ENCODE peak calls at places on chromosome 6, in nine cellular contexts. One of them, this sample, is unnamed.

GRCh38 chr6:127202676-127203075 is 64.0 kb upstream of the RNF146 start:
- DNase-seq in transverse colon: no peak
- DNase-seq in testis: no peak
- DNase-seq in adrenal gland: no peak
- DNase-seq in IMR-90: no peak
- DNase-seq in heart left ventricle: no peak
- DNase-seq in GM12891: no peak
- DNase-seq in A549: no peak
- DNase-seq in breast epithelium: no peak
- DNase-seq in this sample: no peak

GRCh38 chr6:124372076-124372475 is 568.4 kb downstream of the NKAIN2 start:
- DNase-seq in adrenal gland: no peak
- DNase-seq in breast epithelium: no peak
- DNase-seq in IMR-90: no peak
- DNase-seq in heart left ventricle: no peak
- DNase-seq in transverse colon: no peak
- DNase-seq in testis: no peak
- DNase-seq in GM12891: no peak
- DNase-seq in A549: no peak
- DNase-seq in this sample: no peak

GRCh38 chr6:167027308-167027707 is 28.1 kb downstream of the CEP43 start:
- DNase-seq in GM12891: no peak
- DNase-seq in testis: no peak
- DNase-seq in heart left ventricle: no peak
- DNase-seq in adrenal gland: no peak
- DNase-seq in transverse colon: no peak
- DNase-seq in IMR-90: no peak
- DNase-seq in breast epithelium: no peak
- DNase-seq in A549: no peak
- DNase-seq in this sample: no peak

GRCh38 chr6:78308025-78308424 is 559.3 kb upstream of the IRAK1BP1 start:
- DNase-seq in transverse colon: no peak
- DNase-seq in A549: peak
- DNase-seq in heart left ventricle: no peak
- DNase-seq in IMR-90: no peak
- DNase-seq in testis: no peak
- DNase-seq in breast epithelium: no peak
- DNase-seq in GM12891: no peak
- DNase-seq in adrenal gland: no peak
- DNase-seq in this sample: no peak

GRCh38 chr6:90221403-90221802 is 75.2 kb downstream of the BACH2 start:
- DNase-seq in IMR-90: no peak
- DNase-seq in heart left ventricle: no peak
- DNase-seq in A549: no peak
- DNase-seq in GM12891: no peak
- DNase-seq in transverse colon: no peak
- DNase-seq in testis: no peak
- DNase-seq in breast epithelium: no peak
- DNase-seq in adrenal gland: no peak
- DNase-seq in this sample: no peak

GRCh38 chr6:97524846-97525245 is 241.8 kb upstream of the MMS22L start:
- DNase-seq in A549: no peak
- DNase-seq in heart left ventricle: no peak
- DNase-seq in adrenal gland: no peak
- DNase-seq in breast epithelium: no peak
- DNase-seq in GM12891: no peak
- DNase-seq in testis: no peak
- DNase-seq in transverse colon: no peak
- DNase-seq in IMR-90: no peak
- DNase-seq in this sample: no peak

GRCh38 chr6:81696505-81696904 is 56.0 kb downstream of the TENT5A start:
- DNase-seq in GM12891: no peak
- DNase-seq in transverse colon: no peak
- DNase-seq in breast epithelium: no peak
- DNase-seq in A549: peak
- DNase-seq in adrenal gland: no peak
- DNase-seq in testis: no peak
- DNase-seq in heart left ventricle: no peak
- DNase-seq in IMR-90: peak
- DNase-seq in this sample: no peak

GRCh38 chr6:160137130-160137988 is 15.7 kb downstream of the SLC22A1 start:
- DNase-seq in breast epithelium: no peak
- DNase-seq in transverse colon: no peak
- DNase-seq in IMR-90: no peak
- DNase-seq in adrenal gland: no peak
- DNase-seq in A549: no peak
- DNase-seq in GM12891: no peak
- DNase-seq in testis: no peak
- DNase-seq in heart left ventricle: no peak
- DNase-seq in this sample: no peak

DNA sequence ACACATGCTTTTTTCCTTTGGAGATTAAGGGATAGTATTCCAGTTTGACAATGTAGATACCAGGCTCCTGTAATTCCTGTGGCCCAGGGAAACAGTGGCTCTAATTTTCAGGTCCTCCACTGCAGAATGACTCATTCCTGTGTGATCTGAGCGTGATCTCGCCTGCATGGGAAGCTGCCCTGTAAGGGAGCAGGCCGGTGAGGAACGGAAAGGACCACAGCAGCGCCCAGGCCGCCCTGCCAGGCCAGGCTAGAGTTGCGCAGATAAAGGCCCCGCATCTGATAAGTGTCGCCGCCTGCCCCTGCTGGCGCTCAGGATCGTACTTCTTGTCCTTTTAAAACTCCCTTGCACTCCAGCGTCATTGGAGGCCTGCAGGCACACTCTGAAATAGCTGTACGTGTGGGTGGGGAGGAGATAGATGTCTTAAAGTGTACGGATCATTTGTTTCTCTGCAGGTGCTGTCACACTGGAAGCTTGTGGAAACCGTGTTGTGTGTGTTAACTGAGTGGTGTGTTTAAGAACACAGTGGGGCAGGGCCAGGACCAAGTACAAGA is 60.7 kb downstream of the SYNJ2 start:
- DNase-seq in adrenal gland: peak
- DNase-seq in GM12891: no peak
- DNase-seq in heart left ventricle: no peak
- DNase-seq in breast epithelium: no peak
- DNase-seq in IMR-90: peak
- DNase-seq in A549: peak
- DNase-seq in testis: peak
- DNase-seq in transverse colon: no peak
- DNase-seq in this sample: peak
- TF ChIP-seq POLR2A in adrenal gland: peak
- TF ChIP-seq POLR2A in GM12891: no peak
- TF ChIP-seq POLR2A in heart left ventricle: no peak
- TF ChIP-seq POLR2A in breast epithelium: no peak
- TF ChIP-seq POLR2A in IMR-90: no peak
- TF ChIP-seq POLR2A in A549: no peak
- TF ChIP-seq POLR2A in testis: no peak
- TF ChIP-seq POLR2A in transverse colon: no peak
- TF ChIP-seq POLR2A in this sample: no peak

GRCh38 chr6:26086214-26086613 is 1.0 kb upstream of the HFE start:
- DNase-seq in GM12891: no peak
- DNase-seq in testis: no peak
- DNase-seq in transverse colon: no peak
- DNase-seq in heart left ventricle: no peak
- DNase-seq in adrenal gland: no peak
- DNase-seq in breast epithelium: no peak
- DNase-seq in A549: no peak
- DNase-seq in IMR-90: no peak
- DNase-seq in this sample: no peak

GRCh38 chr6:26092443-26092842 is 5.2 kb downstream of the HFE start:
- DNase-seq in IMR-90: no peak
- DNase-seq in breast epithelium: no peak
- DNase-seq in testis: no peak
- DNase-seq in adrenal gland: no peak
- DNase-seq in GM12891: no peak
- DNase-seq in heart left ventricle: no peak
- DNase-seq in A549: no peak
- DNase-seq in transverse colon: no peak
- DNase-seq in this sample: no peak

GRCh38 chr6:26089272-26089671 is 2.0 kb downstream of the HFE start:
- DNase-seq in transverse colon: peak
- DNase-seq in IMR-90: no peak
- DNase-seq in A549: no peak
- DNase-seq in testis: no peak
- DNase-seq in GM12891: no peak
- DNase-seq in breast epithelium: no peak
- DNase-seq in adrenal gland: no peak
- DNase-seq in heart left ventricle: no peak
- DNase-seq in this sample: no peak

GRCh38 chr6:26088344-26088743 is 1.1 kb downstream of the HFE start:
- DNase-seq in testis: peak
- DNase-seq in transverse colon: no peak
- DNase-seq in GM12891: no peak
- DNase-seq in breast epithelium: no peak
- DNase-seq in A549: no peak
- DNase-seq in heart left ventricle: no peak
- DNase-seq in IMR-90: no peak
- DNase-seq in adrenal gland: peak
- DNase-seq in this sample: no peak

DNA sequence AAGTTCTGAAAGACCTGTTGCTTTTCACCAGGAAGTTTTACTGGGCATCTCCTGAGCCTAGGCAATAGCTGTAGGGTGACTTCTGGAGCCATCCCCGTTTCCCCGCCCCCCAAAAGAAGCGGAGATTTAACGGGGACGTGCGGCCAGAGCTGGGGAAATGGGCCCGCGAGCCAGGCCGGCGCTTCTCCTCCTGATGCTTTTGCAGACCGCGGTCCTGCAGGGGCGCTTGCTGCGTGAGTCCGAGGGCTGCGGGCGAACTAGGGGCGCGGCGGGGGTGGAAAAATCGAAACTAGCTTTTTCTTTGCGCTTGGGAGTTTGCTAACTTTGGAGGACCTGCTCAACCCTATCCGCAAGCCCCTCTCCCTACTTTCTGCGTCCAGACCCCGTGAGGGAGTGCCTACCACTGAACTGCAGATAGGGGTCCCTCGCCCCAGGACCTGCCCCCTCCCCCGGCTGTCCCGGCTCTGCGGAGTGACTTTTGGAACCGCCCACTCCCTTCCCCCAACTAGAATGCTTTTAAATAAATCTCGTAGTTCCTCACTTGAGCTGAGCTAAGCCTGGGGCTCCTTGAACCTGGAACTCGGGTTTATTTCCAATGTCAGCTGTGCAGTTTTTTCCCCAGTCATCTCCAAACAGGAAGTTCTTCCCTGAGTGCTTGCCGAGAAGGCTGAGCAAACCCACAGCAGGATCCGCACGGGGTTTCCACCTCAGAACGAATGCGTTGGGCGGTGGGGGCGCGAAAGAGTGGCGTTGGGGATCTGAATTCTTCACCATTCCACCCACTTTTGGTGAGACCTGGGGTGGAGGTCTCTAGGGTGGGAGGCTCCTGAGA is at the start of gene HFE:
- DNase-seq in GM12891: peak
- DNase-seq in transverse colon: peak
- DNase-seq in breast epithelium: no peak
- DNase-seq in A549: peak
- DNase-seq in adrenal gland: peak
- DNase-seq in testis: peak
- DNase-seq in heart left ventricle: peak
- DNase-seq in IMR-90: peak
- DNase-seq in this sample: peak
- TF ChIP-seq POLR2A in GM12891: no peak
- TF ChIP-seq POLR2A in transverse colon: peak
- TF ChIP-seq POLR2A in breast epithelium: no peak
- TF ChIP-seq POLR2A in A549: peak
- TF ChIP-seq POLR2A in adrenal gland: peak
- TF ChIP-seq POLR2A in testis: no peak
- TF ChIP-seq POLR2A in heart left ventricle: no peak
- TF ChIP-seq POLR2A in IMR-90: no peak
- TF ChIP-seq POLR2A in this sample: no peak

GRCh38 chr6:134166529-134167221 is 114.3 kb upstream of the SLC2A12 start:
- DNase-seq in A549: peak
- DNase-seq in breast epithelium: no peak
- DNase-seq in IMR-90: peak
- DNase-seq in heart left ventricle: no peak
- DNase-seq in testis: no peak
- DNase-seq in GM12891: no peak
- DNase-seq in adrenal gland: no peak
- DNase-seq in transverse colon: no peak
- DNase-seq in this sample: no peak

GRCh38 chr6:134171517-134171916 is 119.1 kb upstream of the SLC2A12 start:
- DNase-seq in adrenal gland: peak
- DNase-seq in GM12891: no peak
- DNase-seq in A549: no peak
- DNase-seq in IMR-90: peak
- DNase-seq in heart left ventricle: no peak
- DNase-seq in testis: no peak
- DNase-seq in transverse colon: no peak
- DNase-seq in breast epithelium: no peak
- DNase-seq in this sample: no peak

GRCh38 chr6:134170844-134171243 is 118.4 kb upstream of the SLC2A12 start:
- DNase-seq in IMR-90: peak
- DNase-seq in heart left ventricle: no peak
- DNase-seq in breast epithelium: no peak
- DNase-seq in testis: no peak
- DNase-seq in transverse colon: no peak
- DNase-seq in adrenal gland: peak
- DNase-seq in GM12891: no peak
- DNase-seq in A549: no peak
- DNase-seq in this sample: no peak

GRCh38 chr6:134169881-134170486 is 117.6 kb upstream of the SLC2A12 start:
- DNase-seq in breast epithelium: no peak
- DNase-seq in GM12891: no peak
- DNase-seq in IMR-90: peak
- DNase-seq in testis: peak
- DNase-seq in A549: no peak
- DNase-seq in heart left ventricle: peak
- DNase-seq in transverse colon: no peak
- DNase-seq in adrenal gland: peak
- DNase-seq in this sample: no peak

GRCh38 chr6:134168580-134169223 is 116.3 kb upstream of the SLC2A12 start:
- DNase-seq in breast epithelium: no peak
- DNase-seq in transverse colon: no peak
- DNase-seq in GM12891: no peak
- DNase-seq in heart left ventricle: no peak
- DNase-seq in adrenal gland: no peak
- DNase-seq in testis: no peak
- DNase-seq in IMR-90: peak
- DNase-seq in A549: no peak
- DNase-seq in this sample: no peak
- TF ChIP-seq POLR2A in breast epithelium: no peak
- TF ChIP-seq POLR2A in transverse colon: no peak
- TF ChIP-seq POLR2A in GM12891: no peak
- TF ChIP-seq POLR2A in heart left ventricle: no peak
- TF ChIP-seq POLR2A in adrenal gland: no peak
- TF ChIP-seq POLR2A in testis: no peak
- TF ChIP-seq POLR2A in IMR-90: peak
- TF ChIP-seq POLR2A in A549: no peak
- TF ChIP-seq POLR2A in this sample: no peak

DNA sequence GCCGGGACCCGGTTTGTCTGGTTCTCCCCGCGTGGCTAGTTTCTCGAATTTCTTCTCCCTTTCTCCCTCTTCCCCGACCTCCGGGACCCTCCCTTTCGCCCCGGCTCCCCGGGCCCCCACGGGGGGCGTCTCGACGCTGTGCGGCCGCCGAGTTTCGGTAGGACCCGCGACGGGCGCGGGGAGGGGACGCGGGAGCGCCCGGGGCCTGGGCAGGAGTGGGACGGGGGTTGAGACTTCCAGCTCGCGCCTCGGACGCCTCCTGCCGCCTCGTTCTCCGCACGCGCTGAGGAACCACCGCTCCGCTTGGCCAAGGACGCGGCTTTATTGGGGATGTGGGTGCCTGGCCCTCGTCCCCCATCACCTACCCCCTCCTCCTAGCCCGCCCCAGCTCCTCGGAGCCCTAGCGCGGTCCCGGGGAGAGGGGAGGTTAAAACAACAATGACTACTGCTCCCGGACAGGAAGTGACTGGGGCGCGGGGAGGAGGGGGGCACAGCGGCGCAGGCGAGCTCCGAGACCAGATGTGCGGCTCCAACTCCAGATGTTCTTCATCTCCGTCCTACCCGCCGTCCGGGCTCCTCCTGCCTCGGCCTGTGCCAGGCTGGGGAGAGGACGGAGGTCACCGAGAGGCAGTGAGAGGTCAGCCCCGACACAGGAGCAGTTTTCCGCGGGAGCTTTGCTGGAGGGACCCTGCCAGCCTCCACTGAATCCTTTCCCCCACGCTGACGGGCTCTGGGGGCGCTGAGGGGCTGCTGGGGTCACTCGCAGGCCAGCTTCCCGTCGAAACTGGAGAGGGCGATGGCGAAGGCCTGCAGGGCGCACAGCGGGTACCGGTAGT is 910 bp upstream of the TEAD3 start:
- DNase-seq in transverse colon: peak
- DNase-seq in IMR-90: peak
- DNase-seq in A549: peak
- DNase-seq in adrenal gland: peak
- DNase-seq in heart left ventricle: peak
- DNase-seq in testis: peak
- DNase-seq in GM12891: peak
- DNase-seq in breast epithelium: peak
- DNase-seq in this sample: no peak
- TF ChIP-seq POLR2A in transverse colon: no peak
- TF ChIP-seq POLR2A in IMR-90: peak
- TF ChIP-seq POLR2A in A549: no peak
- TF ChIP-seq POLR2A in adrenal gland: no peak
- TF ChIP-seq POLR2A in heart left ventricle: no peak
- TF ChIP-seq POLR2A in testis: no peak
- TF ChIP-seq POLR2A in GM12891: no peak
- TF ChIP-seq POLR2A in breast epithelium: peak
- TF ChIP-seq POLR2A in this sample: peak

This sample was measured in suprapubic skin.